ENCODE peak calls at places on chromosomes 6 and 20, in four cellular contexts. V, C, R and O are unnamed samples.

GRCh38 chr20:48238326-48238725 is 453.0 kb upstream of the SULF2 start:
- DNase-seq in V (no peak), C (no peak), R (no peak), O (peak; percentile 50)

GRCh38 chr6:97078791-97079190 is 154.3 kb downstream of the KLHL32 start:
- DNase-seq in V (no peak), C (no peak), R (no peak), O (no peak)

GRCh38 chr6:142893088-142893487 is 51.9 kb downstream of the HIVEP2 start:
- DNase-seq in V (no peak), C (no peak), R (no peak), O (no peak)

GRCh38 chr6:2562721-2563120 is 188.0 kb downstream of the MYLK4 start:
- DNase-seq in V (no peak), C (no peak), R (peak; percentile 55), O (no peak)

GRCh38 chr20:4108495-4109306 is 93.3 kb upstream of the RNF24 start:
- DNase-seq in V (peak; percentile 92), C (peak; percentile 42), R (peak; percentile 76), O (no peak)

GRCh38 chr20:63695419-63696310 is 787 bp upstream of the TNFRSF6B start:
- DNase-seq in V (no peak), C (no peak), R (peak; percentile 45), O (no peak)

GRCh38 chr6:85469276-85470022 is 19.6 kb downstream of the NT5E start:
- DNase-seq in V (no peak), C (no peak), R (no peak), O (no peak)

GRCh38 chr6:40125680-40126079 is 191.4 kb upstream of the MOCS1 start:
- DNase-seq in V (no peak), C (no peak), R (no peak), O (no peak)

GRCh38 chr6:150599199-150600002 is at the start of gene PLEKHG1:
- DNase-seq in V (peak; percentile 70), C (peak; percentile 18), R (peak; percentile 87), O (no peak)

GRCh38 chr6:74343804-74344203 is 647.8 kb downstream of the CD109 start:
- DNase-seq in V (no peak), C (no peak), R (no peak), O (no peak)

GRCh38 chr6:11785953-11786579 is 7.5 kb upstream of the ADTRP start:
- DNase-seq in V (no peak), C (no peak), R (no peak), O (no peak)

GRCh38 chr6:154878866-154879491 is 116.1 kb upstream of the TIAM2 start:
- DNase-seq in V (no peak), C (no peak), R (no peak), O (no peak)
- H3K4me3 ChIP-seq in V (no peak overlapping the region), C (no peak overlapping the region), R (no peak overlapping the region), O (no peak overlapping the region)

GRCh38 chr6:28727559-28728211 is 196.1 kb downstream of the TRIM27 start:
- DNase-seq in V (peak; percentile 55), C (no peak), R (no peak), O (no peak)
- H3K4me3 ChIP-seq in V (peak overlapping the region; percentile 98), C (no peak overlapping the region), R (no peak overlapping the region), O (no peak overlapping the region)

GRCh38 chr6:13273202-13273930 is 55.0 kb downstream of the TBC1D7 start:
- DNase-seq in V (peak; percentile 35), C (no peak), R (no peak), O (no peak)
- H3K4me3 ChIP-seq in V (peak overlapping the region; percentile 85), C (no peak overlapping the region), R (no peak overlapping the region), O (no peak overlapping the region)

GRCh38 chr6:130129781-130130246 is 92.9 kb downstream of the SAMD3 start:
- DNase-seq in V (no peak), C (no peak), R (no peak), O (no peak)

GRCh38 chr6:130136803-130137202 is 85.9 kb downstream of the SAMD3 start:
- DNase-seq in V (no peak), C (no peak), R (no peak), O (no peak)

GRCh38 chr6:130127195-130127594 is 95.6 kb downstream of the SAMD3 start:
- DNase-seq in V (no peak), C (no peak), R (no peak), O (no peak)

GRCh38 chr6:130134594-130134993 is 88.2 kb downstream of the SAMD3 start:
- DNase-seq in V (no peak), C (no peak), R (no peak), O (no peak)

DNA sequence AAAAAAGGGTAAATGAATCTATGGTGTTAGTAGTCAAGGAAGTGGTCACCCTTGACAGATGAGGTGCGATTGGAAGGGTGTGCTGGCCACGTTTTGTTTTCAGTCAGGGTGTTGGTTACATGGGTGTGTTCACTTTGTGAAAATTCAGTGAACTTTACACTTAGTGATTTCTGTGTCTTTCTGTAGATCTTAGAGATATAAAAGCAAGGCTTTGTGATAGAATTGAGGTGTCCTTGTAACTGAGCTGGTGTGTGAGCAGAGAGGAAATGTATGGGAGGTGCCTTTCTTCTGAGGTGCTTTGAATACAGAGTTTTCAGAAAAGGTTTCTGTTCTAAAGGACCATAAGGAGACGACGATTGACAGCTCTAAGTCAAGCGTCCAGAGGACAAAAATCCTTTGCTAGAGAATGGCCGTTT is 90.5 kb downstream of the SAMD3 start:
- DNase-seq in V (no peak), C (peak; percentile 52), R (no peak), O (no peak)
- H3K4me3 ChIP-seq in V (no peak overlapping the region), C (peak overlapping the region; percentile 9), R (no peak overlapping the region), O (no peak overlapping the region)

GRCh38 chr6:32096394-32097258 is 12.5 kb downstream of the TNXB start:
- DNase-seq in V (no peak), C (no peak), R (no peak), O (no peak)
- H3K4me3 ChIP-seq in V (no peak overlapping the region), C (peak overlapping the region; percentile 35), R (no peak overlapping the region), O (no peak overlapping the region)

DNA sequence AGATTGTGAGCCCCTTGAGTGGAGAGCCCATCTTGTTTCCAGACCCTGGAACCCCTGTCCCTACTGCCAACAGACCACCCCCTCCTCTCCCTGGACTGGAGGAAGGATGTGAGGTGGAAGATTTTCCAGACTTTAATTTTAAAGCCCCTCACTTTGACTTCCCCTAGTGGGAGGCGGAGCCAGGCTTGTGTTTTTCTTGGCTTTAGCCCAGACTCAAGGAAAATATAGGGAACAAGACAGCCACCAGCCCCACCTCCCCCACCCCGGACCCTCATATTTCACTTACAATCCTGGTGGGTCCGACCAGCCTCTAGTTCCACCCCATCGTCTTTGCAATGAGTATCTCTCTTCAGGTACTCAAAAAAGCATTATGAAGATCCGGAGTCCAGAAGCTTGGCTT is 40.8 kb downstream of the NCR2 start:
- DNase-seq in V (no peak), C (no peak), R (no peak), O (no peak)
- H3K4me3 ChIP-seq in V (no peak overlapping the region), C (no peak overlapping the region), R (no peak overlapping the region), O (no peak overlapping the region)

GRCh38 chr20:56422131-56422823 is 10.2 kb downstream of the CASS4 start:
- DNase-seq in V (peak; percentile 85), C (no peak), R (no peak), O (no peak)
- H3K4me3 ChIP-seq in V (peak overlapping the region; percentile 51), C (no peak overlapping the region), R (no peak overlapping the region), O (no peak overlapping the region)